ENCODE peak calls at places on chromosomes 12 and 14, in nine cellular contexts. G is sciatic nerve; B is LHCN-M2; N is stimulated activated CD4-positive, alpha-beta T cell treated with anti-CD3 and anti-CD28 coated beads, Interleukin-15, amount 100 ng/mL, for 24 hours; J is cardiac fibroblast; H is naive thymus-derived CD8-positive, alpha-beta T cell; U is kidney tubule cell; O is T1000; C is activated CD8-positive, alpha-beta memory T cell treated with anti-CD3 and anti-CD28 coated beads, Interleukin-2, amount 10 ng/mL, durations not matched to agents 7 days and 5 days. K is an unnamed sample.

GRCh38 chr14:93234798-93235197 is 27.7 kb downstream of the UBR7 start:
- DNase-seq in H (no peak), G (no peak), J (peak), N (no peak), U (peak), C (no peak), O (peak), B (peak), K (peak)

GRCh38 chr12:51890135-51890464 is 2.2 kb downstream of the ANKRD33 start:
- DNase-seq in N (no peak), U (no peak), C (no peak), O (no peak), G (peak), B (no peak), J (no peak), H (no peak), K (no peak)

GRCh38 chr12:64373204-64373603 is 17.4 kb downstream of the C12orf56 start:
- DNase-seq in C (no peak), J (no peak), H (no peak), U (no peak), N (no peak), G (no peak), B (no peak), O (no peak), K (no peak)

GRCh38 chr14:76595266-76595665 is 166.0 kb upstream of the VASH1 start:
- DNase-seq in N (no peak), U (no peak), G (no peak), H (no peak), C (no peak), O (no peak), J (no peak), B (no peak), K (no peak)

GRCh38 chr12:62689042-62689839 is 222.6 kb downstream of the MON2 start:
- DNase-seq in O (no peak), J (peak), C (no peak), B (peak), U (no peak), G (no peak), N (no peak), H (no peak), K (no peak)

GRCh38 chr12:94699796-94700195 is 49.4 kb upstream of the TMCC3 start:
- DNase-seq in B (no peak), G (no peak), C (no peak), H (no peak), J (no peak), U (peak), O (no peak), N (no peak), K (no peak)

GRCh38 chr12:69151254-69151751 is 88.1 kb upstream of the CPSF6 start:
- DNase-seq in U (no peak), B (no peak), H (no peak), G (no peak), O (no peak), J (peak), C (no peak), N (no peak), K (no peak)

GRCh38 chr12:58419905-58420304 is 478.5 kb downstream of the ATP23 start:
- DNase-seq in C (no peak), H (no peak), O (no peak), N (no peak), J (peak), G (no peak), U (peak), B (no peak), K (no peak)

GRCh38 chr14:77483851-77484250 is 14.8 kb downstream of the ISM2 start:
- DNase-seq in C (no peak), J (no peak), H (no peak), G (no peak), N (no peak), O (no peak), B (no peak), U (no peak), K (no peak)

GRCh38 chr12:43345023-43345422 is 207.0 kb downstream of the ADAMTS20 start:
- DNase-seq in G (no peak), O (no peak), H (no peak), N (no peak), B (no peak), U (no peak), C (no peak), J (no peak), K (no peak)

GRCh38 chr14:103854822-103855733 is 7.7 kb upstream of the PPP1R13B start:
- DNase-seq in H (no peak), C (no peak), B (no peak), J (no peak), U (no peak), G (no peak), O (no peak), N (no peak), K (no peak)

GRCh38 chr12:55009171-55009570 is 10.6 kb upstream of the NEUROD4 start:
- DNase-seq in C (no peak), O (no peak), B (no peak), N (no peak), H (no peak), G (no peak), U (no peak), J (no peak), K (no peak)

GRCh38 chr12:56565510-56566101 is 44.0 kb downstream of the RBMS2 start:
- DNase-seq in G (peak), N (peak), J (peak), H (no peak), U (peak), B (peak), C (peak), O (no peak), K (no peak)

GRCh38 chr12:119913931-119914330 is 36.8 kb upstream of the CIT start:
- DNase-seq in B (no peak), O (no peak), C (no peak), H (no peak), N (no peak), J (no peak), G (no peak), U (no peak), K (no peak)

GRCh38 chr12:8860165-8860961 is 37.9 kb downstream of the A2ML1 start:
- DNase-seq in G (peak), O (no peak), U (peak), J (peak), B (peak), H (no peak), C (no peak), N (peak), K (no peak)

GRCh38 chr14:57865450-57866198 is at the start of gene SLC35F4:
- DNase-seq in U (peak), N (peak), J (no peak), B (no peak), C (no peak), G (peak), H (no peak), O (no peak), K (no peak)

GRCh38 chr14:74658535-74659130 is 46.6 kb upstream of the LTBP2 start:
- DNase-seq in C (no peak), N (no peak), J (peak), H (no peak), G (no peak), U (peak), O (no peak), B (peak), K (no peak)

GRCh38 chr12:100404769-100405407 is 48.0 kb downstream of the SLC17A8 start:
- DNase-seq in B (peak), J (peak), O (no peak), U (peak), C (peak), N (peak), H (no peak), G (no peak), K (peak)

GRCh38 chr12:19443585-19443984 is 4.3 kb downstream of the AEBP2 start:
- DNase-seq in G (no peak), J (no peak), C (no peak), U (no peak), B (no peak), H (no peak), N (no peak), O (no peak), K (no peak)

GRCh38 chr12:51865757-51866270 is 17.3 kb upstream of the FIGNL2 start:
- DNase-seq in C (no peak), H (no peak), U (no peak), G (peak), J (no peak), N (no peak), B (no peak), O (no peak), K (no peak)

GRCh38 chr14:87046960-87047359 is 946.0 kb downstream of the GALC start:
- DNase-seq in O (no peak), J (no peak), H (no peak), U (no peak), B (no peak), G (no peak), N (no peak), C (no peak), K (no peak)

GRCh38 chr14:61252354-61253063 is 28.6 kb downstream of the TMEM30B start:
- DNase-seq in H (peak), U (peak), O (peak), N (peak), B (peak), J (peak), G (peak), C (peak), K (peak)

GRCh38 chr12:24507827-24508226 is 441.1 kb downstream of the BCAT1 start:
- DNase-seq in J (no peak), U (no peak), O (no peak), N (no peak), H (no peak), C (no peak), G (no peak), B (no peak), K (no peak)

GRCh38 chr12:45388545-45388944 is 172.7 kb downstream of the ANO6 start:
- DNase-seq in H (no peak), U (peak), B (peak), N (no peak), C (no peak), G (no peak), O (no peak), J (peak), K (peak)

GRCh38 chr12:49980501-49981158 is 7.9 kb downstream of the AQP6 start:
- DNase-seq in J (no peak), U (no peak), N (no peak), C (no peak), B (no peak), H (no peak), O (no peak), G (no peak), K (no peak)

GRCh38 chr12:105444050-105444808 is 113.7 kb downstream of the C12orf75 start:
- DNase-seq in C (no peak), J (peak), B (no peak), H (no peak), N (no peak), U (peak), G (no peak), O (no peak), K (no peak)

GRCh38 chr12:117671734-117672133 is 297.1 kb downstream of the KSR2 start:
- DNase-seq in C (no peak), N (peak), H (no peak), B (no peak), G (no peak), O (no peak), U (peak), J (no peak), K (peak)

GRCh38 chr14:23121401-23121800 is 2.3 kb upstream of the CEBPE start:
- DNase-seq in O (no peak), B (no peak), H (no peak), C (peak), J (peak), G (no peak), U (peak), N (peak), K (no peak)

K was measured in RKO.